ENCODE peak calls at places on chromosomes 16 and 17, in seven cellular contexts. J is K562, D is GM12878, M is WTC11, O is HCT116, A is H1, Q is HEK293T. E is an unnamed sample.

GRCh38 chr17:15262291-15263205 is 2.6 kb downstream of the PMP22 start:
- DNase-seq in J (peak), D (no peak), M (peak), O (peak), A (peak), Q (peak), E (no peak)

GRCh38 chr16:85453701-85454100 is 159.4 kb upstream of the GSE1 start:
- DNase-seq in J (no peak), D (no peak), M (no peak), O (no peak), A (no peak), Q (no peak), E (no peak)

GRCh38 chr16:84105286-84105815 is 11.4 kb downstream of the MBTPS1 start:
- DNase-seq in J (no peak), D (no peak), M (no peak), O (no peak), A (no peak), Q (no peak), E (no peak)

GRCh38 chr17:27413295-27413694 is 43.0 kb upstream of the KSR1 start:
- DNase-seq in J (no peak), D (no peak), M (no peak), O (no peak), A (no peak), Q (no peak), E (no peak)

GRCh38 chr17:41003926-41004325 is 4.2 kb upstream of the KRTAP3-2 start:
- DNase-seq in J (no peak), D (no peak), M (no peak), O (no peak), A (no peak), Q (no peak), E (no peak)

GRCh38 chr17:20302191-20302917 is 165.0 kb downstream of the LGALS9B start:
- DNase-seq in J (no peak), D (no peak), M (no peak), O (no peak), A (no peak), Q (no peak), E (no peak)

GRCh38 chr17:30586818-30587595 is 109.8 kb downstream of the GOSR1 start:
- DNase-seq in J (no peak), D (no peak), M (no peak), O (no peak), A (no peak), Q (no peak), E (peak)

GRCh38 chr17:38554430-38555350 is 51.1 kb downstream of the SRCIN1 start:
- DNase-seq in J (no peak), D (no peak), M (no peak), O (no peak), A (no peak), Q (no peak), E (no peak)

GRCh38 chr16:2486645-2487516 is 12.0 kb downstream of the TBC1D24 start:
- DNase-seq in J (no peak), D (peak), M (no peak), O (no peak), A (no peak), Q (no peak), E (no peak)

GRCh38 chr17:13638855-13639458 is 37.2 kb upstream of the HS3ST3A1 start:
- DNase-seq in J (peak), D (no peak), M (no peak), O (no peak), A (no peak), Q (no peak), E (no peak)

GRCh38 chr16:85642762-85643281 is 29.7 kb downstream of the GSE1 start:
- DNase-seq in J (no peak), D (no peak), M (no peak), O (no peak), A (no peak), Q (no peak), E (no peak)

GRCh38 chr16:22008215-22009142 is 568 bp downstream of the MOSMO start:
- DNase-seq in J (peak), D (no peak), M (peak), O (no peak), A (peak), Q (no peak), E (no peak)

GRCh38 chr17:66309793-66310192 is 7.4 kb downstream of the PRKCA start:
- DNase-seq in J (no peak), D (no peak), M (no peak), O (no peak), A (no peak), Q (no peak), E (no peak)

GRCh38 chr17:1649844-1650409 is at the start of gene RILP:
- DNase-seq in J (peak), D (no peak), M (peak), O (peak), A (peak), Q (no peak), E (peak)

GRCh38 chr17:20941872-20942271 is 100.9 kb downstream of the USP22 start:
- DNase-seq in J (no peak), D (no peak), M (no peak), O (no peak), A (no peak), Q (no peak), E (no peak)

GRCh38 chr17:9924735-9925191 is 19.7 kb upstream of the RCVRN start:
- DNase-seq in J (peak), D (peak), M (no peak), O (peak), A (no peak), Q (peak), E (peak)

GRCh38 chr16:30850246-30850645 is 43.6 kb downstream of the BCL7C start:
- DNase-seq in J (no peak), D (no peak), M (no peak), O (no peak), A (no peak), Q (no peak), E (no peak)

GRCh38 chr17:76537288-76537577 is 276 bp downstream of the CYGB start:
- DNase-seq in J (no peak), D (no peak), M (peak), O (no peak), A (peak), Q (no peak), E (no peak)

GRCh38 chr17:6135996-6136395 is 65.8 kb downstream of the WSCD1 start:
- DNase-seq in J (no peak), D (no peak), M (no peak), O (no peak), A (no peak), Q (no peak), E (no peak)

GRCh38 chr17:63476857-63477470 is at the start of gene ACE:
- DNase-seq in J (peak), D (no peak), M (peak), O (no peak), A (peak), Q (peak), E (no peak)

GRCh38 chr17:47993031-47993546 is 22.2 kb downstream of the CDK5RAP3 start:
- DNase-seq in J (no peak), D (no peak), M (no peak), O (no peak), A (no peak), Q (no peak), E (no peak)

GRCh38 chr17:47993964-47994363 is 23.1 kb downstream of the CDK5RAP3 start:
- DNase-seq in J (no peak), D (no peak), M (no peak), O (no peak), A (no peak), Q (no peak), E (no peak)

GRCh38 chr17:47995241-47995935 is 24.5 kb downstream of the CDK5RAP3 start:
- DNase-seq in J (no peak), D (no peak), M (peak), O (no peak), A (no peak), Q (no peak), E (no peak)

GRCh38 chr17:47996201-47996600 is 25.3 kb downstream of the CDK5RAP3 start:
- DNase-seq in J (no peak), D (no peak), M (no peak), O (no peak), A (no peak), Q (no peak), E (no peak)

DNA sequence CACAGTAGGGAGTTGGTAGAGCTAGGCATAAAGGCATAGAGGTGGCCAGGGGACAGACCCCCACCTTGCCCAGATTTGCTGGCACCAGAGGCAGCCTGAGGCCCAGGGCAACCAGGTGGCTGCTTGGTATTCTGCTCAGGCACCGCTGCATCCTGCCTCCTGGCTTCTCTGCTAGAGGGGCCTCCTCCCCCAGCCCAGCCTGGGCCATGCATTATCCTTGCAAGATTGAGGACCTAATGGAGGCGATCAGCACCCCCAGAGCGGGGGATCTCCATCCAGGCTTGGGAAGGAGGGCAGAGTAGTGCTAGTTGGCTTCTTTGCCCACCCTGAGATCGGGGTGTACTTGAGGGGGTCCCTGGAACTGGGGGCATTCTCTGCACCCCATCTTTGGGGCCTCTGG is 23.8 kb downstream of the CDK5RAP3 start:
- DNase-seq in J (no peak), D (no peak), M (no peak), O (no peak), A (no peak), Q (no peak), E (no peak)
- TF ChIP-seq SP1 in J (no peak), D (no peak), M (no peak), O (no peak), A (no peak), Q (no peak), E (no peak)

GRCh38 chr16:88005968-88006367 is 54.7 kb downstream of the BANP start:
- DNase-seq in J (no peak), D (no peak), M (no peak), O (no peak), A (no peak), Q (no peak), E (no peak)
- TF ChIP-seq SP1 in J (no peak), D (no peak), M (no peak), O (no peak), A (no peak), Q (no peak), E (no peak)

DNA sequence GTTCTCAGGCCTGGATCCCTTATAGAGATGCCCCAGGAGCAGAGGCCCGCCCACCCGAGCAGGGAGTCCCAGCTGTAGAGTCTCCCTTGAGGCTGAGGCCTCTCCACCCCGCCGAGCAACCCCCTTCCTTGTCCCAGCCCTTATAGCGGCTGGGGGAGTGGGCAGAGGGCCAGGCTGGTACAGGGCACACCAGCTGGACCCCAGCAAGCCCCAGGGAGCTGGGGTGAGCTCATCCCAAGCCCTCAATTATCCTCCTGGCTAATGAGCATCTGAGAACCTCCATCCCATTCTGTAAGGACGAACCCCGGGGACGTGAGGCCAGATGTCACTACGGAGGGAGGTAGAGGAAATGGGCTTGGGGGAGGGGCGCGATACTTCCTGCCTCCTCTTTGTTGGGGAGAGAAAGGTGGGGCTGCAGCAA is 3.2 kb upstream of the SNN start:
- DNase-seq in J (no peak), D (no peak), M (peak), O (no peak), A (peak), Q (no peak), E (no peak)
- TF ChIP-seq SP1 in J (no peak), D (no peak), M (no peak), O (no peak), A (no peak), Q (no peak), E (no peak)

DNA sequence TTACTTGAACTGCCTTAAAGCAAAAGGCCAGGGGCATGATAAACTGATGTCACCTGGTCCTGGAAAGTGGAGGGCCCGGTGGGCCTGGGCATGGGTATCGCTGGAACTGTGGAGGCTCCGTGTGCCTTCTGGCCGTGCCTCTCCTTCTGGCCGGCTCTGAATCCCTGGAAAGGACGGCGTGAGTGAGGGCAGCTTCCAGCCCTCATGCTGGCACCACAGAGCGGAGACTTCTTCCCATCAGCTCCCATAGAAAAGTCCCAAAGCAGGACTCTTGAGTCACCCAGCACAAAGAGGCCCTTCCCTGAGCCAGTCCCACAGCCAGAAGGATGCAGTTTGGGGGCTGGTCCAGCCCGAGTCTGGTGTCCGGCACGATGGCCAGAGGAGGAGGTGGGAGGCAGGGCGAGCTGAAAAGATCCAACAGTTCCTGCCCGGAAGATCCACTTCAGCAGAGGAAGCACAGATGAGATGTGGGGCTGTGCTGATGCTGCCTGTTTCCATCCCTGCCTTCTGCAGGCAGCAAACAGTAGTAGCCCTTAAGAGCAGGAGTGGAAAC is 7.8 kb downstream of the GAA start:
- DNase-seq in J (no peak), D (no peak), M (peak), O (no peak), A (no peak), Q (no peak), E (no peak)
- TF ChIP-seq SP1 in J (no peak), D (no peak), M (no peak), O (no peak), A (no peak), Q (no peak), E (no peak)

DNA sequence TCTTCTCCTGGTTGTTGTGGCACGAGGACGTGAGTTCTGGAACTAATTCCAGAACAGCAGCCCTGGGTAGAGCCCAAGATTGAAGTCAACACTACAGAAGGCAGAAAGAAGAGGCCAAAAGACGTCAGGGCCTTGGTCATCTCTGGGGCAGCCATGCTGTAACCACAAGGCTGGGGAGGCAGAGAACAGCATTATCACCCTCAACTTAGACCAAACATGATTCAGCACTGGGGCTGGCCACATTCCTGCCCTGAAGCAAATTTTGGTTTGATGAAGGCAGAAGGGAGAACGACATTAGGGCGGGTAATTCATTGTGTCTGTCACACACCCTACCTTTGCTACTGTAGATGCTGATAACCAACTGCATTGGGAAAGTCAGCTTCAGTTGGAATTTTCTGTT is 9.7 kb upstream of the ALOX15B start:
- DNase-seq in J (no peak), D (no peak), M (no peak), O (no peak), A (no peak), Q (no peak), E (no peak)
- TF ChIP-seq SP1 in J (no peak), D (no peak), M (no peak), O (no peak), A (no peak), Q (no peak), E (no peak)

GRCh38 chr17:74868251-74868907 is 4.4 kb downstream of the FDXR start:
- DNase-seq in J (peak), D (no peak), M (no peak), O (no peak), A (no peak), Q (no peak), E (no peak)
- TF ChIP-seq SP1 in J (no peak), D (no peak), M (no peak), O (no peak), A (no peak), Q (no peak), E (no peak)

GRCh38 chr16:76653390-76654026 is 376.3 kb downstream of the CNTNAP4 start:
- DNase-seq in J (peak), D (peak), M (no peak), O (no peak), A (no peak), Q (peak), E (peak)
- TF ChIP-seq SP1 in J (no peak), D (no peak), M (no peak), O (no peak), A (no peak), Q (no peak), E (no peak)

GRCh38 chr17:61491981-61492380 is 39.8 kb downstream of the TBX4 start:
- DNase-seq in J (no peak), D (no peak), M (no peak), O (no peak), A (no peak), Q (no peak), E (no peak)

GRCh38 chr17:61488878-61489718 is 36.9 kb downstream of the TBX4 start:
- DNase-seq in J (no peak), D (no peak), M (no peak), O (no peak), A (no peak), Q (no peak), E (peak)

GRCh38 chr17:61489719-61490490 is 37.7 kb downstream of the TBX4 start:
- DNase-seq in J (no peak), D (no peak), M (no peak), O (no peak), A (no peak), Q (no peak), E (no peak)

GRCh38 chr17:61492759-61493526 is 40.7 kb downstream of the TBX4 start:
- DNase-seq in J (no peak), D (no peak), M (no peak), O (no peak), A (no peak), Q (no peak), E (peak)

DNA sequence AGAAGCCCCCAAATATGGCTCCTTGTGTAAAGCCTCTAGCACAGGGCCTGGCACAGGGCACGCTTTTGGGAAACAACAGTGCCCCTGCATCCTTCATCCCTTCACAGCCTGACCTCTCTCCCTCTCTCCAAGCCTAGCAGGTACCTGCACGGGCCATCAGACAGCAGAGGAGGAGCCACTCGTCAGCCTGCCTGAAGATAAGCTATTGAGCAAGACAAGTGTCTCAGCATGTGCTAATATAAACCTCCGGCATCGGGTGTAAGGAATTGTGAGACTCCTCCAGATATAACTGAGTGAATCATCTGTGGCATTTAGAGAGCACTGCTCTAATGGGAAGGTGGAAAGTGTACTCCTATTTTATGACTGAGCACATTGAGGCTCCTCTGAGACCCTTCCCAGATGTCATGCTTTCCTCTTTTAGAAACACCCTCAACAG is 38.3 kb downstream of the TBX4 start:
- DNase-seq in J (no peak), D (no peak), M (no peak), O (no peak), A (no peak), Q (no peak), E (no peak)
- TF ChIP-seq SP1 in J (no peak), D (no peak), M (no peak), O (no peak), A (no peak), Q (no peak), E (no peak)